ENCODE peak calls at places on chromosome 7, in ten cellular contexts. S is H54, J is esophagus squamous epithelium, L is H1, X is GM12892, N is adrenal gland, F is breast epithelium, G is A549, R is right lobe of liver, M is GM12878. C is an unnamed sample.

GRCh38 chr7:113710310-113711106 is 208.3 kb downstream of the PPP1R3A start:
- DNase-seq in X (peak), J (no peak), S (peak), N (peak), F (no peak), G (peak), R (no peak), M (peak), L (peak), C (peak)

GRCh38 chr7:55473935-55474334 is 98.4 kb downstream of the VOPP1 start:
- DNase-seq in F (no peak), S (no peak), M (no peak), J (no peak), N (peak), R (no peak), X (no peak), L (no peak), G (no peak), C (no peak)

GRCh38 chr7:44286182-44286617 is 39.2 kb downstream of the CAMK2B start:
- DNase-seq in G (no peak), X (no peak), N (peak), S (no peak), L (no peak), J (no peak), F (no peak), M (no peak), R (peak), C (peak)

GRCh38 chr7:69813637-69814240 is 215.5 kb downstream of the AUTS2 start:
- DNase-seq in R (no peak), L (no peak), F (peak), N (no peak), J (no peak), S (no peak), X (no peak), M (no peak), G (no peak), C (no peak)

GRCh38 chr7:44678096-44678467 is 70.6 kb upstream of the ZMIZ2 start:
- DNase-seq in X (no peak), G (no peak), F (no peak), M (no peak), S (peak), J (no peak), R (no peak), N (peak), L (no peak), C (no peak)

GRCh38 chr7:111650456-111650999 is 88.2 kb upstream of the IMMP2L start:
- DNase-seq in M (no peak), X (no peak), J (no peak), F (no peak), S (no peak), L (no peak), R (no peak), G (peak), N (no peak), C (no peak)

GRCh38 chr7:155796381-155797261 is 15.6 kb downstream of the SHH start:
- DNase-seq in F (no peak), M (no peak), X (peak), R (peak), L (no peak), N (peak), S (peak), G (peak), J (no peak), C (peak)

GRCh38 chr7:114084381-114085312 is 165.8 kb upstream of the PPP1R3A start:
- DNase-seq in J (no peak), N (peak), R (peak), S (no peak), F (peak), X (no peak), G (no peak), M (no peak), L (no peak), C (peak)

GRCh38 chr7:18455644-18456043 is 39.9 kb upstream of the HDAC9 start:
- DNase-seq in N (no peak), F (no peak), M (no peak), R (no peak), L (no peak), J (no peak), S (no peak), X (no peak), G (no peak), C (no peak)

GRCh38 chr7:26319631-26320030 is 28.0 kb downstream of the SNX10 start:
- DNase-seq in R (no peak), X (no peak), M (no peak), N (peak), G (no peak), L (no peak), S (no peak), J (no peak), F (no peak), C (no peak)

GRCh38 chr7:134246761-134247160 is 70.0 kb downstream of the SLC35B4 start:
- DNase-seq in M (no peak), J (no peak), R (no peak), S (no peak), G (no peak), F (no peak), N (no peak), X (no peak), L (no peak), C (no peak)

GRCh38 chr7:18064242-18064838 is 36.7 kb upstream of the PRPS1L1 start:
- DNase-seq in F (no peak), X (no peak), M (no peak), N (no peak), S (no peak), G (peak), R (no peak), L (no peak), J (no peak), C (no peak)

GRCh38 chr7:81256991-81257390 is 338.1 kb upstream of the SEMA3C start:
- DNase-seq in X (no peak), G (peak), L (peak), R (no peak), S (no peak), M (no peak), J (no peak), N (no peak), F (no peak), C (peak)

GRCh38 chr7:68248973-68249372 is 1252.3 kb downstream of the TYW1 start:
- DNase-seq in X (no peak), G (no peak), J (no peak), R (no peak), L (no peak), F (no peak), M (no peak), N (no peak), S (no peak), C (no peak)

GRCh38 chr7:51187941-51188340 is 128.7 kb downstream of the COBL start:
- DNase-seq in L (peak), G (peak), J (no peak), R (no peak), M (no peak), S (no peak), N (no peak), X (no peak), F (no peak), C (no peak)

GRCh38 chr7:5598769-5599371 is 175.2 kb upstream of the TNRC18 start:
- DNase-seq in S (no peak), N (no peak), L (no peak), G (peak), R (no peak), X (no peak), F (no peak), J (no peak), M (no peak), C (no peak)

GRCh38 chr7:18208921-18209320 is 181.3 kb upstream of the PRPS1L1 start:
- DNase-seq in F (no peak), L (no peak), J (no peak), R (no peak), X (no peak), N (no peak), G (no peak), S (no peak), M (no peak), C (no peak)

GRCh38 chr7:37571806-37572205 is 111.8 kb upstream of the GPR141 start:
- DNase-seq in N (no peak), M (no peak), X (no peak), R (no peak), F (no peak), J (no peak), S (no peak), L (no peak), G (no peak), C (no peak)

GRCh38 chr7:158740013-158740656 is 35.5 kb upstream of the NCAPG2 start:
- DNase-seq in G (peak), F (no peak), M (no peak), S (peak), N (no peak), X (no peak), J (no peak), R (no peak), L (no peak), C (peak)

GRCh38 chr7:45923290-45923689 is 2.2 kb upstream of the IGFBP3 start:
- DNase-seq in L (no peak), M (no peak), N (peak), S (no peak), G (peak), X (no peak), F (no peak), J (no peak), R (peak), C (peak)

GRCh38 chr7:29622335-29623265 is 59.0 kb downstream of the PRR15 start:
- DNase-seq in J (no peak), M (no peak), X (no peak), R (no peak), F (no peak), G (peak), L (no peak), S (peak), N (no peak), C (no peak)

GRCh38 chr7:141748401-141748800 is 10.2 kb downstream of the SSBP1 start:
- DNase-seq in N (no peak), X (no peak), J (no peak), M (no peak), L (no peak), F (no peak), R (no peak), S (no peak), G (no peak), C (no peak)

GRCh38 chr7:98957766-98958165 is 79.4 kb downstream of the TRRAP start:
- DNase-seq in L (no peak), M (no peak), R (no peak), X (no peak), G (no peak), J (no peak), S (no peak), F (no peak), N (peak), C (no peak)

GRCh38 chr7:143467724-143468123 is 9.9 kb upstream of the TAS2R41 start:
- DNase-seq in L (no peak), G (no peak), N (no peak), J (no peak), M (no peak), X (no peak), F (no peak), S (no peak), R (no peak), C (no peak)

GRCh38 chr7:116534790-116535189 is 10.0 kb downstream of the CAV1 start:
- DNase-seq in L (no peak), F (peak), X (no peak), J (no peak), N (no peak), R (no peak), G (no peak), S (no peak), M (no peak), C (peak)

GRCh38 chr7:80729586-80730320 is 91.3 kb downstream of the CD36 start:
- DNase-seq in F (no peak), S (no peak), N (no peak), R (no peak), X (no peak), G (no peak), J (no peak), L (no peak), M (no peak), C (no peak)

DNA sequence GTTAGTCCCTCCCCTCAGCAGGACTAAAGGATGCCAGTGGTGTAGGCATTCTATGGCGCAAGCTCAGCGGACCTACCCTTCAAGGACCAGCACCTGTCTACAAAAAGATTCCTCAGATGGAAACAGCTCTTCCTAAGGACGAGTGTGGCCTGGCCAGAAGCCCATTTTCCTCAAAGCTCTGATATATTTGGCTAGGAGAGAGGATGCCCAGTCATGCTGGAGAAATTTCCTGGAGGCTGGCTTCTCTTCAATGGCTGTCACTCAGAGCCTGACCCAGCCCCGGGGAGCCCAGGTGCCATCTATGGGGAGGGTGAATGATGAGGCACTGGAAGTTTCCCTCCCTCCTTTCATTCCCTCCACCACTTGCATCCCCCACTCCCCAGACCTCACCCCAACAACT is 111.5 kb downstream of the PLXNA4 start:
- DNase-seq in S (peak), R (no peak), M (no peak), X (no peak), J (no peak), F (no peak), G (no peak), L (no peak), N (no peak), C (no peak)
- TF ChIP-seq POLR2A in S (no peak), R (no peak), M (no peak), X (no peak), J (no peak), F (no peak), G (no peak), L (no peak), N (no peak), C (no peak)

GRCh38 chr7:130672146-130672545 is 3.6 kb upstream of the COPG2 start:
- DNase-seq in M (no peak), L (no peak), J (no peak), R (no peak), N (no peak), G (no peak), X (no peak), F (no peak), S (no peak), C (no peak)

GRCh38 chr7:130669051-130669700 is 628 bp upstream of the COPG2 start:
- DNase-seq in N (no peak), L (no peak), R (no peak), F (no peak), J (no peak), M (no peak), G (no peak), S (peak), X (no peak), C (no peak)

GRCh38 chr7:130673066-130673465 is 4.5 kb upstream of the COPG2 start:
- DNase-seq in F (no peak), X (no peak), G (no peak), M (no peak), R (no peak), S (no peak), N (no peak), L (no peak), J (no peak), C (no peak)

GRCh38 chr7:130667593-130668257 is 823 bp downstream of the COPG2 start:
- DNase-seq in J (no peak), L (no peak), M (no peak), G (peak), R (no peak), N (no peak), S (no peak), X (no peak), F (no peak), C (no peak)

DNA sequence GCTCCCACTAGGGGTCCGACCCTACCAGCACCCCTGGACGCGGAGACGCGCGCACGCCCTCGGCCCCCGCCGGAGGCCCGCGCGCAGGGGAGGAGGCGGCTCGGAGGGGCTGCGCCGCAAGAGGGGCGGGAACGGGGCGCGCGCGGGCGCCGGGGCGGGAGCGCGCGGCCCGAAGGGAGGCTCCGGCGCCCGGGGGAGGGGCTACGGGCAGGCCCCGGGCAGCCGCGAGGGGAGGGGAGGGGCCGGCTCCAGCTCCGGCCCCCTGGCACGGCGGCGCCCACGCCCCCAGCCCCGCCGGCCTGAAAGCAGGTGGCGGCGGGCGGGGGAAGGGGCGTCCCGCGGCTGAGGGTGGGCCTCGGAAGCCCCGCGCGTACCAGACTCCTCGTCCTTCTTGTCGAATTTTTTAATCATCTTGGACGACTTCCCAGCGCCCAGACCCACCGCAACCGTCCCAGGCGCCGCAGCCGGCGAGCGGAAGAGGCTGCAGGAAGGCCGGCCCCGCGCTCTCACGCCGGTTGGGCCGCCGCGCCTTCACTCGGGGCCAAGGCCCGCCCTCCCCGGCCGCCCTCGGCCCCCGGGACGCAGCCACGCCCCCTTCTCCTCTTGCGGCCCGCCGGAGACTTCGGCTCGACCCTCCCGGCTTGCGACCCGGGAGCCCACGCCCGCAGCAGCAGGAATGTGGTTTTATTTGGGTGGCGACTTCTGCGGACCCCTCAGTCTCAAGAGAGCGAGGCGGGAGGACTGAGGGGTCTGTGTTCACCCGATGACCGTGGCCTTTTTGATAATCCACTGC is at the start of gene COPG2:
- DNase-seq in F (peak), J (peak), M (peak), X (peak), R (peak), S (peak), L (peak), G (peak), N (peak), C (peak)
- TF ChIP-seq POLR2A in F (no peak), J (peak), M (peak), X (peak), R (peak), S (peak), L (peak), G (peak), N (no peak), C (peak)

DNA sequence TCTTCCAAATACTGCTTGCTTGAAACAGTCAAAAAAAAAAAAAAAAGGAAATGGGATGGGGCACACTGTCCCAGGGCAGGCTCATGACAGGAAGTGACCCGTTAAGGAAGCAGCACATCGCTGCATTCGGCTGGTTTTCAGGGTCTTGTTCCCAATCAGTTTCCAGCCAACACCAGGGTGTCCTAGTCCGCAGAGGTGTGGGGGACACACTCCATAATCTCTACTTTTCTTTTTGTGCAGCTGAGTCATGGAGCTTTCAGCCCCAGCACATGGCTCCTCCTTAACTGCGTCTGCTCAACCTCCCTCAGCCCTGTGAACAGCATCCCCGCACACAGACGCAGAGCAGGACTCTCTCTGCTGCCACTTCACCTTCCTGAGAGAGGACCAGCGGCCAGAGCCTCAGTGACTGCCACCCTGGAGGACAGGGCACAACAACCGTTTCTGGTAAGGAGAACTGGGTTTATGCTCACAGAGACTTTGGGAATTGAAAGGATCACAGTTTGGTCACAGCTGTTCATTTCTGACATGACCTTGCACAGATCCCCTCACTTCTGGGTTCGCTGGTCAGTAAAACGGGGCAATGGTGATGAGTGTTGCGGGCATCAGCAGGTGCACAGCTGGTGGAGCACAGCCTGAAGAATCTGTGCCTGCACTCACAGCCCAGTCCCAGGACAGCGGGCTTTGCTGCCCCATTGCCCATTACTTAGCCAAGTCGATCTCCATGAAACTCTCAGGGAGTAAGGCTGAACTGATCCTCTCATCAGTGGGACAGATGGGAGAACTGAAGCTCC is at the start of gene GIMAP5:
- DNase-seq in F (no peak), G (no peak), N (peak), J (no peak), R (no peak), M (no peak), S (no peak), X (no peak), L (no peak), C (no peak)
- TF ChIP-seq POLR2A in F (no peak), G (no peak), N (no peak), J (peak), R (peak), M (peak), S (no peak), X (peak), L (no peak), C (no peak)

DNA sequence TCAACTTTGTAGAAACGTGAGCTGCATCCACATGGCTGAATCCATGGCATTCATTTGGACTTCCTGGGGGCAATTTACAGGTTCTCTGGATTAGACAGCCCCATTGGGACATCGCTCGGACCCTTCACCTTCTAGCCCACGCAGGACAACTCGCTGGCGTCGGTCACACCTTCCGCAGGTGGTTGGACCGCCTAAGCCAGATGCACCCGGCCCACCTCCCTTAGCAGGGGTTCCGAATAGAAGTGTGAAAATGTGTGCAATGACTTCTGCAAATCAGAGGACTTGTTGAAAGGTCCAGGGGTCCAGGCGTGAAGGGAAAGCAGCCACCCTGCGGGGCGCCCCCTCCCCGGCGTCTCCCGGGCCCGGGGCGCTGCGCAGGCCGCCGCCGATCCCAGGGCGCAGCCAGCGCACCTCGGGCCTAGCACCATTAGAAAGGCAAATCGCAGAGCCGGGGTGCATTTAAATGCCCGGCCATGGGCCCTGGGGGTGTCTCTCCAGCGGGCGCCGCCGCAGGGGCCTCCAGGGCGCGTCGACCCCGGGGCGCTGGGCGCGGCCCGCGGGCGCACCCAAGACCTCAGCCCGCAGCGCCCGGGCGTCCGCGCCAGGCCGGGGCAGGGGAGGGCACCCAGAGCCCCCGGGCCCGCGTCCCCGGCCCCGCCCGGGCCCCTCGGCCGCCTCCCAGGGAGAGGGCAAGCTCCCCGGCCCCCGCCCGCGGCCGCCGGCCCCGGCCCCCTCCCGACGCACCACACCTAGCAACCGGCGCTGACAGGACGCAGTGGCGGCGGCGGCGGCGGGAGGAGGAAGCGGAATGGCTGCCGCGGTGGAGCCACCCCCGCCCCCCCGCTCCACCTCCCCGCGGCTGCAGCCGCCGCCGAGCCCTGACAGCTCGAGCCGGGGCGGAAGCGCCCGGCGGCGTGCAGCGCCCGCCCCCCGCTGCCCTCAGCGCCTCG is 1.2 kb downstream of the JAZF1 start:
- DNase-seq in F (peak), S (peak), N (peak), X (peak), J (peak), L (no peak), R (peak), G (peak), M (no peak), C (peak)
- TF ChIP-seq POLR2A in F (no peak), S (peak), N (no peak), X (no peak), J (peak), L (no peak), R (no peak), G (no peak), M (no peak), C (no peak)

DNA sequence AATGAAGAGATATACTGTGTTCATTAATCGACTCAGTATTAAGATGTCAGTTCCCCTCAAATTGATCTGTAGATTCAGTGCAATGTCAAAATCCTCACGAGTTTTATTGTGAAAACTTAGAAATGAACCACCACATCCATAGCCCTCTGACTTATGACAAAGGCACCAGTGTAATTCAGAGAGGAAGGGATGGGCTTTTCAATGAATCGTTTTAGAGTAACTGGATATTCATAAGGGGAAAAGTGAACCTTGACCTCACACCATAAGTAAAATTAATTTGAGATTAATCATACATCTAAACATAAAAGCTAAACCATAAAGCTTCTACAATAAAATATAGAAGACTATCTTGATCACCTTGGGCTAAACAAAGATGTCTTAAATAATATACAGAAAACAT is 128.1 kb downstream of the ELFN1 start:
- DNase-seq in N (no peak), L (no peak), G (no peak), J (no peak), S (no peak), M (no peak), X (no peak), R (no peak), F (no peak), C (no peak)
- TF ChIP-seq POLR2A in N (no peak), L (no peak), G (no peak), J (no peak), S (no peak), M (no peak), X (no peak), R (no peak), F (no peak), C (no peak)